ENCODE peak calls at places on chromosomes 6 and 20, in four cellular contexts. K is Right ventricle myocardium superior, P is T-helper 2 cell, B is GM23248. M is an unnamed sample.

GRCh38 chr6:144897441-144897921 is 612.3 kb downstream of the UTRN start:
- DNase-seq in B (peak; percentile 93), K (no peak), P (no peak), M (no peak)

GRCh38 chr6:4313044-4313686 is 177.8 kb upstream of the ECI2 start:
- DNase-seq in B (peak; percentile 98), P (no peak), K (no peak), M (no peak)

GRCh38 chr6:100096356-100096755 is 102.3 kb upstream of the MCHR2 start:
- DNase-seq in P (no peak), B (peak; percentile 59), K (no peak), M (no peak)

GRCh38 chr6:39684790-39685485 is 40.3 kb downstream of the KIF6 start:
- DNase-seq in P (no peak), K (no peak), B (peak; percentile 70), M (no peak)

GRCh38 chr6:166003569-166003968 is 164.1 kb downstream of the TBXT start:
- DNase-seq in P (no peak), B (no peak), K (no peak), M (no peak)

GRCh38 chr20:16580127-16580526 is 6.9 kb upstream of the KIF16B start:
- DNase-seq in B (peak; percentile 90), K (no peak), P (no peak), M (no peak)

GRCh38 chr20:35269055-35269781 is 8.7 kb downstream of the MMP24OS start:
- DNase-seq in B (peak; percentile 77), K (peak; percentile 69), P (no peak), M (no peak)

GRCh38 chr20:5722927-5723326 is 27.3 kb upstream of the SHLD1 start:
- DNase-seq in K (no peak), P (no peak), B (no peak), M (no peak)

GRCh38 chr6:84457276-84457675 is 229.8 kb upstream of the CEP162 start:
- DNase-seq in B (no peak), P (no peak), K (no peak), M (no peak)

GRCh38 chr20:10673176-10673830 is 496 bp downstream of the JAG1 start:
- DNase-seq in P (no peak), B (peak; percentile 72), K (peak; percentile 58), M (no peak)

GRCh38 chr6:44530209-44530909 is 142.9 kb downstream of the CDC5L start:
- DNase-seq in B (no peak), K (no peak), P (no peak), M (no peak)

M was measured in CD14-positive monocyte.